ENCODE peak calls at places on chromosomes 7 and 10, in five cellular contexts. I is SK-N-SH, V is HepG2, L is K562, B is GM12878. X is an unnamed sample.

GRCh38 chr10:35348609-35349388 is 12.5 kb downstream of the CCNY start:
- DNase-seq in V (peak), B (no peak), L (no peak), I (no peak), X (no peak)

GRCh38 chr10:79047875-79048638 is 20.7 kb upstream of the ZMIZ1 start:
- DNase-seq in L (peak), I (peak), V (no peak), B (no peak), X (peak)

GRCh38 chr7:266851-267840 is 22.8 kb upstream of the FOXL3 start:
- DNase-seq in V (peak), L (peak), B (no peak), I (peak), X (no peak)

GRCh38 chr10:29849434-29849833 is 210.0 kb downstream of the JCAD start:
- DNase-seq in B (no peak), I (peak), V (no peak), L (no peak), X (no peak)

GRCh38 chr10:106741131-106741530 is 423.4 kb downstream of the SORCS1 start:
- DNase-seq in I (no peak), B (no peak), L (no peak), V (no peak), X (no peak)

GRCh38 chr7:151782598-151783448 is 94.1 kb downstream of the PRKAG2 start:
- DNase-seq in L (peak), V (peak), B (no peak), I (peak), X (peak)

GRCh38 chr7:23106491-23106800 is 861 bp downstream of the KLHL7 start:
- DNase-seq in I (peak), L (no peak), B (no peak), V (no peak), X (no peak)

GRCh38 chr7:150404172-150404784 is 25.1 kb downstream of the ZNF775 start:
- DNase-seq in I (no peak), L (peak), B (no peak), V (no peak), X (no peak)

GRCh38 chr10:70843333-70843732 is 27.6 kb downstream of the SGPL1 start:
- DNase-seq in V (no peak), I (no peak), L (peak), B (no peak), X (no peak)

GRCh38 chr7:156751319-156751718 is 110.7 kb downstream of the RNF32 start:
- DNase-seq in V (no peak), L (peak), I (no peak), B (no peak), X (no peak)

GRCh38 chr10:113099431-113100298 is 149.6 kb downstream of the TCF7L2 start:
- DNase-seq in B (no peak), L (no peak), V (no peak), I (peak), X (peak)

GRCh38 chr7:57413529-57414398 is 36.2 kb upstream of the ZNF716 start:
- DNase-seq in L (no peak), B (no peak), V (no peak), I (no peak), X (no peak)

DNA sequence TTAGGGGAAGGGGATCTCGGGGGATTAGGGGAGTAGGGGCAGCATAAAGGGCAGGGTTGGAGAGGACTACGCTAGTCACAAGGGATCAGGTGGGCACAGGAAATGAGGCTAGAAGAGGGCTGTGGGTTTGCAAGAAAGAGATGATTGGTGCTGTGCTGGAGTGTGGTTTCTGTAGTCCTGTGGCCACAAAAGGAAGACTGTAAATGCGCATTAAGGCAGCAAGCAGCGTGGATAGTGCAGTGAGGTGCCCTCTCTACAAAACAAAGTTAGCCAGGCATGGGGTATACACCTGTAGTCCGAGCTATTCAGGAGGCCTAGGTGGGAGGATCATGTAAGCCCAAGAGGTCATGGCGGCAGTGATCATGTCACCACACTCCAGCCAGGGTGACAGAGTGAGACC is 212.1 kb downstream of the MLLT10 start:
- DNase-seq in V (no peak), B (no peak), L (no peak), I (no peak), X (no peak)
- H3K4me3 ChIP-seq in V (no peak), B (no peak), L (no peak), I (no peak), X (no peak)

DNA sequence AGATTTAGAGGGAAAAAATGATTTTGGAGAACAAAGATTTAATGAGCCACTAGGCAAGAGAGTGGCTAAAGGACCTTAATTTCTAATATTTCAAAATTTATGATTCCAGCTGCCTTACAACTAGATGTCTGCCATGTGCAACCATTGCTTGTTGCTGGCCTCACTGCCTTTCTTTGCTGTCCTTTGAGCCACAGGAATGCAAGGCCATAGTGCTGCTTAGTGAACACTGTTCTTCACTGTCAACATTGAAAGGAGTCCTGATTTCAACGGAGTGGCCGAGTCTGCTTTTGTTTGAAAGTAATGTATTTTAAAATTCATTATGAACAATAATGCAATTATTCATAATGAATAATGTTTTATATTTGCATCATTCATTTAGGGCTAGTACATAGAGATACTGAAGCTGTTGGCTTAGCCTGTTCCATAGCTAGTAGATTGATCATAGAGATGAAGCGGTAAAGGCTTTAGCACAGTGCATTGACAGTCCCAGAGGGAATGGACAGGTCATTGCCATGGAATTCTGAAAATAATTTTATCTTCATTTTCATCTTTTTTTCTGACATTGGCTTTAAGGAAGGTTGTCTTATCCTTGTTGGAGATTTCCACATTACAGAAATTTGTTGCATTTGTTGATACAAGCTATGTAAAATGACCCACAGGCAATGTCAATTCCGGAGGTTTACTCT is 544.1 kb downstream of the AUTS2 start:
- DNase-seq in I (no peak), V (no peak), B (no peak), L (no peak), X (no peak)
- TF ChIP-seq GABPA in I (no peak), V (no peak), B (no peak), L (no peak), X (no peak)

GRCh38 chr10:60534791-60535389 is 145.2 kb upstream of the ANK3 start:
- DNase-seq in V (no peak), B (no peak), I (no peak), L (no peak), X (no peak)

GRCh38 chr10:60536529-60537114 is 146.9 kb upstream of the ANK3 start:
- DNase-seq in B (no peak), I (no peak), V (no peak), L (no peak), X (no peak)

GRCh38 chr10:60535427-60535826 is 145.8 kb upstream of the ANK3 start:
- DNase-seq in L (no peak), V (no peak), B (no peak), I (no peak), X (no peak)

GRCh38 chr10:60541461-60541860 is 151.8 kb upstream of the ANK3 start:
- DNase-seq in V (no peak), L (no peak), I (no peak), B (no peak), X (no peak)

GRCh38 chr10:60537697-60538096 is 148.0 kb upstream of the ANK3 start:
- DNase-seq in B (no peak), V (no peak), I (no peak), L (no peak), X (no peak)
- TF ChIP-seq REST in B (no peak), V (no peak), I (no peak), L (no peak), X (no peak)

GRCh38 chr10:103278424-103278823 is 1.5 kb downstream of the INA start:
- DNase-seq in V (no peak), B (no peak), I (no peak), L (no peak), X (no peak)
- H3K4me3 ChIP-seq in V (no peak), B (no peak), I (no peak), L (no peak), X (no peak)

DNA sequence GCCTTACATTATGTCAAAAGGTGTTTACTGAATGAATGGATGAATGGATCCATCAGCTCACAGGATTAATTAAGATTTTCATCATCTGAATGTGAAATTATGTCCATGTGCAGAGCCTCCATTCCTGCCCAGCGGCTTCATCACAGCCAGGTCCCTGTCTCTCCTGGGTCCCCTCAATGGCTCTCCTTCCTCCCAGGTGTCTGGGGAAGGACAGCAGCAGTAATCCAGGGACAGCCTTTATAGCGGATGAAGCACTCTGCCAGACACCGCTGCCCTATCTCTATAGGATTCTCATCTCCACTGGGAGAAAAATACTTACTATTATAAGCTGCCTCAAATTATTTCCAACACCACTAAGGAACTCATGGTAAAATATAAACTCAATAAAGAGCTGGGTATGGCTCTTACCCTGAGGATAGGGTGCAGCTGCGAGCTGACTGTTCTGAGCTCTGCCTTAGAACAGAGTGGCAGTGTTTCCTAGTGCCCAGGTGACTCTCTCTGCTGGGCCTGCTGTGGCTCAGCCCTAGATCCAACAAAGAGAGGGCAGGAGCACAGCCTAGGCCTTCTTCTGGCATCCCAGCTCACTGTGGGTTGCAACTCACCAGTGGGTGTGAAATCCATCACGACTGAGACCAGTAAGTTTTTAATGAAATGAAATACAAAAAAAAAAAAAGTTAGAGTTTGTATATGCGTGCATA is 38.3 kb downstream of the GPRIN2 start:
- DNase-seq in V (no peak), B (no peak), L (no peak), I (no peak), X (no peak)
- TF ChIP-seq GABPA in V (no peak), B (no peak), L (no peak), I (no peak), X (no peak)

GRCh38 chr10:49610015-49610734 is at the start of gene SLC18A3:
- DNase-seq in B (no peak), L (no peak), I (peak), V (no peak), X (no peak)

GRCh38 chr10:49606981-49607535 is 3.1 kb upstream of the SLC18A3 start:
- DNase-seq in V (peak), L (peak), B (no peak), I (no peak), X (peak)

GRCh38 chr10:49609283-49610014 is 661 bp upstream of the SLC18A3 start:
- DNase-seq in L (no peak), B (no peak), V (no peak), I (peak), X (no peak)

GRCh38 chr10:49608166-49608758 is 1.8 kb upstream of the SLC18A3 start:
- DNase-seq in I (no peak), B (no peak), V (no peak), L (no peak), X (no peak)

DNA sequence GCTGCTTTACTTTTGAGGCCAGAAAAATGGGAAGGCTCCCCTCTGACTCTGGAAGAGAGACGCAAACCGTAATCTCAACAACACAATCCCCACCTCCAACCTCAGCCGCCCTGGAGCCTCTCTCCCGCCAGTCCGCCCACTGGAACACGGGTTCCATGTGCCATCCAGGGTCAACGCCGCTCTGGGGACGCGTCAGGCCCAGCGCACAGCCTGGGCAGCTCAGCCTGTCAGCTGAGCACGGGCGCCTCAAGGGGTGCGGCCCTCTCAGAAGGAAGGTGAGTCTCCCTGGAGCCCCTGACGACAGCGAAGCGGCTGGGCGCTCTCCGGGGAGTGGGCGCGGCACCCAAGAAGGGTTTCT is 1.2 kb upstream of the SLC18A3 start:
- DNase-seq in I (no peak), L (no peak), V (no peak), B (no peak), X (no peak)
- TF ChIP-seq REST in I (no peak), L (no peak), V (no peak), B (no peak), X (no peak)

DNA sequence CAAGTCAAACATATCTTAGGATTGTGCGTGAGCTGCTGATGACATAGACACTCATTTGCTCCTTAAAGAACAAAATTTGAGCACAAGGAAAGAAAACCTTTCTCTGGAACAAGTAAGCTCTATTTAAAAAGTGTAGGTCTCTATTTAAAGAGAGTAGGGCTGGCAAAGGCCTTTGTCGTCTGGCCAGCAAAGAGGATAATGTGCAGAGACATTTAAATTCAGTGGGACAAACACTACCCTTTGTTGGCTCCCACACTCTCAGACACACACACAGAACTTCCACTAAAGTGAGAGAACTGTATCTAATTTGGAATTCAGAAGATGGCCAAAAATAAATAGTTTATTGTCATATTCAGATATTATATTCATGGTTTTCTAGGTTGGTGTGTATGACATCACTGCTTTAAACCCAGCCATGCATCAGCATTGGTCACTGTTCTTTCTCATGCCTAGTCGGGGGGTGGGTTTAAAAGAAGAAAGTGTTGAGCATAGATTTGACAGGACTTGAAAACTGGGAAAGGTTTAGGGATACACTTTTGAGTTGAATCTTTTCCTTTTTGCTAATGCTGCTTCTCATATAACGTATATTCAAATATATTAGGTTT is 49.5 kb upstream of the HDAC9 start:
- DNase-seq in L (no peak), B (no peak), I (no peak), V (no peak), X (no peak)
- H3K4me3 ChIP-seq in L (no peak), B (no peak), I (no peak), V (no peak), X (no peak)

DNA sequence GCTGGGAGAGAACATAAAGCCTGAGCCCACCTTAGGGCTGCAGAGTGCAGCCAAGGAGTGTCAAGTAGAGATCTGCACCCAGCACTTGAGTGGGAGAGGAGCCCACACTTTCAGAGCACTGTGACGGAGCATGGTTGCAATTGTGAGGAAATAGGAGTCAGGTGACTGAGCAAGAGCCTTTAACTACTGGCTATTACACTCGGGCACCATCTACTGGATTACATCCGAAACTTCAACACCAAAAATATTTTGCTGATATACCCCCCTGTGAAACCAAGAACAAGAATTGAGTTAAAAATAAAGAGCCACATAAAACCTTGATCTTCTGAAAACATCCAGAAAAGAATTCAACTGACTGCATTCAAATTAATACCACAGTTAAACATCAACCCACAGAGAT is 657.9 kb downstream of the NXPH1 start:
- DNase-seq in I (no peak), L (peak), V (no peak), B (no peak), X (no peak)
- TF ChIP-seq GABPA in I (no peak), L (no peak), V (no peak), B (no peak), X (no peak)

X was measured in HL-60.